ENCODE peak calls at places on chromosomes 4 and X, in seven cellular contexts. One of them, this sample, is unnamed.

GRCh38 chr4:125434136-125434535 is 119.4 kb downstream of the FAT4 start:
- DNase-seq in NB4: no peak
- DNase-seq in neural crest cell: no peak
- DNase-seq in B cell: no peak
- DNase-seq in glutamatergic neuron: no peak
- DNase-seq in left lung: no peak
- DNase-seq in fibroblast of pulmonary artery: peak
- DNase-seq in this sample: no peak

GRCh38 chr4:180947421-180947820 is 1295.8 kb upstream of the TENM3 start:
- DNase-seq in NB4: peak
- DNase-seq in neural crest cell: no peak
- DNase-seq in B cell: no peak
- DNase-seq in glutamatergic neuron: no peak
- DNase-seq in left lung: no peak
- DNase-seq in fibroblast of pulmonary artery: peak
- DNase-seq in this sample: no peak

GRCh38 chr4:151434183-151434860 is 25.3 kb downstream of the FHIP1A start:
- DNase-seq in NB4: no peak
- DNase-seq in neural crest cell: no peak
- DNase-seq in B cell: no peak
- DNase-seq in glutamatergic neuron: no peak
- DNase-seq in left lung: no peak
- DNase-seq in fibroblast of pulmonary artery: peak
- DNase-seq in this sample: no peak

GRCh38 chr4:41476310-41476709 is 61.6 kb upstream of the LIMCH1 start:
- DNase-seq in NB4: no peak
- DNase-seq in neural crest cell: no peak
- DNase-seq in B cell: no peak
- DNase-seq in glutamatergic neuron: no peak
- DNase-seq in left lung: peak
- DNase-seq in fibroblast of pulmonary artery: no peak
- DNase-seq in this sample: no peak

GRCh38 chr4:182624281-182624680 is 292.9 kb downstream of the DCTD start:
- DNase-seq in NB4: no peak
- DNase-seq in neural crest cell: no peak
- DNase-seq in B cell: no peak
- DNase-seq in glutamatergic neuron: no peak
- DNase-seq in left lung: no peak
- DNase-seq in fibroblast of pulmonary artery: no peak
- DNase-seq in this sample: no peak

GRCh38 chrX:16772460-16772859 is 13.8 kb upstream of the TXLNG start:
- DNase-seq in NB4: peak
- DNase-seq in neural crest cell: no peak
- DNase-seq in B cell: no peak
- DNase-seq in glutamatergic neuron: peak
- DNase-seq in left lung: no peak
- DNase-seq in fibroblast of pulmonary artery: peak
- DNase-seq in this sample: no peak

GRCh38 chrX:9153299-9153698 is 119.4 kb upstream of the FAM9B start:
- DNase-seq in NB4: no peak
- DNase-seq in neural crest cell: no peak
- DNase-seq in B cell: no peak
- DNase-seq in glutamatergic neuron: no peak
- DNase-seq in left lung: no peak
- DNase-seq in fibroblast of pulmonary artery: peak
- DNase-seq in this sample: no peak

GRCh38 chr4:101415962-101416361 is 68.6 kb upstream of the PPP3CA start:
- DNase-seq in NB4: no peak
- DNase-seq in neural crest cell: no peak
- DNase-seq in B cell: no peak
- DNase-seq in glutamatergic neuron: no peak
- DNase-seq in left lung: no peak
- DNase-seq in fibroblast of pulmonary artery: no peak
- DNase-seq in this sample: peak

GRCh38 chr4:4857809-4858508 is 1.5 kb upstream of the MSX1 start:
- DNase-seq in NB4: no peak
- DNase-seq in neural crest cell: no peak
- DNase-seq in B cell: no peak
- DNase-seq in glutamatergic neuron: peak
- DNase-seq in left lung: peak
- DNase-seq in fibroblast of pulmonary artery: no peak
- DNase-seq in this sample: no peak

GRCh38 chr4:143307536-143307935 is 29.1 kb upstream of the GAB1 start:
- DNase-seq in NB4: no peak
- DNase-seq in neural crest cell: no peak
- DNase-seq in B cell: no peak
- DNase-seq in glutamatergic neuron: no peak
- DNase-seq in left lung: no peak
- DNase-seq in fibroblast of pulmonary artery: no peak
- DNase-seq in this sample: no peak

GRCh38 chrX:150663061-150663460 is 30.1 kb upstream of the MTMR1 start:
- DNase-seq in NB4: no peak
- DNase-seq in neural crest cell: no peak
- DNase-seq in B cell: no peak
- DNase-seq in glutamatergic neuron: no peak
- DNase-seq in left lung: no peak
- DNase-seq in fibroblast of pulmonary artery: no peak
- DNase-seq in this sample: no peak

DNA sequence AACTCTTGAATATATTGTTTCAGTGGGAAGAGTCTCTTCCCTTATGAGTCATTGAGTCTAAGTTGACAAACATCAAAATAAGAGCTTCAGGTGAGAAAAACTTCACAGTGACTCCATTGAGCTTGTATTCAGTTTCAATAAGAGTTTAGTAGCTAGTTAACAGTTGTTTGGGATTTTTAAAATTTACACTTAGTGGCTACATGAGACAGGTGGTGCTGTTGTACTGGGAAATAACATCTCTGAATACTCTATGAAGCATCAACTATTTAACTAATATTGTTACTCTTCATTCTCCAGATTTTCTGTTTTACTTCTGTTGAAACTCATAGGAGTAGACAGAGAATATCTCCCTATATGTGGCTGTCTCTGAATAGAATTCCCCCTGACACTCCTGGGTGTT is 1609.1 kb downstream of the C4orf33 start:
- DNase-seq in NB4: no peak
- DNase-seq in neural crest cell: no peak
- DNase-seq in B cell: no peak
- DNase-seq in glutamatergic neuron: no peak
- DNase-seq in left lung: no peak
- DNase-seq in fibroblast of pulmonary artery: no peak
- DNase-seq in this sample: no peak
- TF ChIP-seq CTCF in NB4: no peak
- TF ChIP-seq CTCF in neural crest cell: no peak
- TF ChIP-seq CTCF in B cell: no peak
- TF ChIP-seq CTCF in glutamatergic neuron: no peak
- TF ChIP-seq CTCF in left lung: no peak
- TF ChIP-seq CTCF in fibroblast of pulmonary artery: no peak
- TF ChIP-seq CTCF in this sample: peak

GRCh38 chrX:106039920-106040319 is 1.4 kb upstream of the SERPINA7 start:
- DNase-seq in NB4: peak
- DNase-seq in neural crest cell: no peak
- DNase-seq in B cell: no peak
- DNase-seq in glutamatergic neuron: no peak
- DNase-seq in left lung: no peak
- DNase-seq in fibroblast of pulmonary artery: peak
- DNase-seq in this sample: no peak
- TF ChIP-seq CTCF in NB4: peak
- TF ChIP-seq CTCF in neural crest cell: peak
- TF ChIP-seq CTCF in B cell: no peak
- TF ChIP-seq CTCF in glutamatergic neuron: peak
- TF ChIP-seq CTCF in left lung: no peak
- TF ChIP-seq CTCF in fibroblast of pulmonary artery: peak
- TF ChIP-seq CTCF in this sample: peak

DNA sequence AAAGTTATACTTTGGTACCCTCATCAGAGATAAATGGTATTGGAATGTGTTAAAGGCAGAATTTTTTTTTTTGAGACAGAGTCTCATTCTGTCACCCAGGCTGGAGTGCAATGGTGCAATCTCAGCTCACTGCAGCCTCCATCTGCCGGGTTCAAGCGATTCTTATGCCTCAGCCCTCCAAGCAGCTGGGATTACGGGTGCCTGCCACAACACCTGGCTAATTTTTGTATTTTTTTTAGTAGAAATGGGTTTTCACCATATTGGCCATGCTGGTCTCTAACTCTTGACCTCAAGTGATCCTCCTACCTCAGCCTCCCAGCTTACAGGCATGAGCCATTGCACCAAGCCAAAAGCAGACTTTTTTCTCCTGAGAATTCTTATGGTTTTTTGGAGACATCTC is 11.4 kb upstream of the RELL1 start:
- DNase-seq in NB4: no peak
- DNase-seq in neural crest cell: no peak
- DNase-seq in B cell: no peak
- DNase-seq in glutamatergic neuron: no peak
- DNase-seq in left lung: no peak
- DNase-seq in fibroblast of pulmonary artery: no peak
- DNase-seq in this sample: no peak
- TF ChIP-seq CTCF in NB4: no peak
- TF ChIP-seq CTCF in neural crest cell: no peak
- TF ChIP-seq CTCF in B cell: no peak
- TF ChIP-seq CTCF in glutamatergic neuron: no peak
- TF ChIP-seq CTCF in left lung: no peak
- TF ChIP-seq CTCF in fibroblast of pulmonary artery: no peak
- TF ChIP-seq CTCF in this sample: no peak

GRCh38 chr4:16092682-16093319 is 9.0 kb upstream of the PROM1 start:
- DNase-seq in NB4: no peak
- DNase-seq in neural crest cell: no peak
- DNase-seq in B cell: no peak
- DNase-seq in glutamatergic neuron: no peak
- DNase-seq in left lung: no peak
- DNase-seq in fibroblast of pulmonary artery: no peak
- DNase-seq in this sample: no peak
- TF ChIP-seq CTCF in NB4: no peak
- TF ChIP-seq CTCF in neural crest cell: no peak
- TF ChIP-seq CTCF in B cell: no peak
- TF ChIP-seq CTCF in glutamatergic neuron: no peak
- TF ChIP-seq CTCF in left lung: no peak
- TF ChIP-seq CTCF in fibroblast of pulmonary artery: no peak
- TF ChIP-seq CTCF in this sample: no peak

DNA sequence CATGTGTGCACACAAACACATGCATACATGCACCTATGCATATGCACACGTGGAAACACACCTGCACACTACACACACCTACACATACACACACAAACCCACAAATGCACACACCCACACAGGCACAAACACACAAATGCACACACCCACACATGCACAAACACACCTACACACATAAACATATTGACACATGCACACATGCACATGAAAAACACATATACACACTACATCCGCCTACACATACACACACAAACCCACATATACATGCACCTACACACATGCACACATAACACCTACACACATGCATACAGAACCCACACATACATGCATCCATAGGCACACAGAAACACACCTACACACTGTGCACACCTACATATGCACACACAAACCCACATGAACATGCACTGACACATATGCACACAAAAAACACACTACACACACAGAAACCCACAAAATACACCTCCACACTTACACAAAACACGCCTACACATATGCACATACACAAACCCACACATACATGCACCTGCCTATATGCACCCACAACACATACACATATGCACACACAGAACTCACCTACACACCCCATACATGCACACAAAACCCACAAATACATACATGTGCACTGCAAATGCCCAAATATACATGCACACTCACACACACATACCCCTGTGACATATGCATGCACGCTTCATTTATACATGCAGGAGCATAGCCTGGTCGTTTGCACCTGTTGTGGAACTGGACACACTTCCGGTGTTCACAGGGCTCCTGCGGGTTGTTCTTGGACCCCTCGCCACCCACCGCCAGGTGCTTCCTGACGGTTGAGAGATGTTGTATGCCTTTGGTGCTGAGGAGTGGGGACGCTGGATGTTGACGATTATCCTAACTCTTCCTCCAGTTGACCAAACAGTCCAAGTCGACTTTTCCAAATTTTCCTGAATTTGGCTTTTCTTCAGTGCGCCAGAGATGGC is 22.1 kb downstream of the CD99 start:
- DNase-seq in NB4: no peak
- DNase-seq in neural crest cell: no peak
- DNase-seq in B cell: no peak
- DNase-seq in glutamatergic neuron: no peak
- DNase-seq in left lung: no peak
- DNase-seq in fibroblast of pulmonary artery: no peak
- DNase-seq in this sample: no peak
- TF ChIP-seq CTCF in NB4: no peak
- TF ChIP-seq CTCF in neural crest cell: no peak
- TF ChIP-seq CTCF in B cell: no peak
- TF ChIP-seq CTCF in glutamatergic neuron: no peak
- TF ChIP-seq CTCF in left lung: no peak
- TF ChIP-seq CTCF in fibroblast of pulmonary artery: no peak
- TF ChIP-seq CTCF in this sample: no peak

GRCh38 chr4:52979821-52980590 is 117.9 kb downstream of the RASL11B start:
- DNase-seq in NB4: no peak
- DNase-seq in neural crest cell: no peak
- DNase-seq in B cell: no peak
- DNase-seq in glutamatergic neuron: no peak
- DNase-seq in left lung: no peak
- DNase-seq in fibroblast of pulmonary artery: no peak
- DNase-seq in this sample: no peak

GRCh38 chr4:52987401-52988056 is 125.4 kb downstream of the RASL11B start:
- DNase-seq in NB4: no peak
- DNase-seq in neural crest cell: no peak
- DNase-seq in B cell: no peak
- DNase-seq in glutamatergic neuron: no peak
- DNase-seq in left lung: no peak
- DNase-seq in fibroblast of pulmonary artery: peak
- DNase-seq in this sample: no peak

GRCh38 chr4:52984469-52984868 is 122.4 kb downstream of the RASL11B start:
- DNase-seq in NB4: no peak
- DNase-seq in neural crest cell: no peak
- DNase-seq in B cell: no peak
- DNase-seq in glutamatergic neuron: no peak
- DNase-seq in left lung: no peak
- DNase-seq in fibroblast of pulmonary artery: no peak
- DNase-seq in this sample: no peak

GRCh38 chr4:52982246-52982950 is 120.3 kb downstream of the RASL11B start:
- DNase-seq in NB4: peak
- DNase-seq in neural crest cell: no peak
- DNase-seq in B cell: no peak
- DNase-seq in glutamatergic neuron: no peak
- DNase-seq in left lung: no peak
- DNase-seq in fibroblast of pulmonary artery: peak
- DNase-seq in this sample: no peak

GRCh38 chr4:52983563-52984303 is 121.6 kb downstream of the RASL11B start:
- DNase-seq in NB4: peak
- DNase-seq in neural crest cell: peak
- DNase-seq in B cell: no peak
- DNase-seq in glutamatergic neuron: no peak
- DNase-seq in left lung: no peak
- DNase-seq in fibroblast of pulmonary artery: peak
- DNase-seq in this sample: no peak
- TF ChIP-seq CTCF in NB4: peak
- TF ChIP-seq CTCF in neural crest cell: peak
- TF ChIP-seq CTCF in B cell: peak
- TF ChIP-seq CTCF in glutamatergic neuron: peak
- TF ChIP-seq CTCF in left lung: peak
- TF ChIP-seq CTCF in fibroblast of pulmonary artery: peak
- TF ChIP-seq CTCF in this sample: peak

GRCh38 chrX:87337267-87337666 is 180.3 kb upstream of the KLHL4 start:
- DNase-seq in NB4: no peak
- DNase-seq in neural crest cell: no peak
- DNase-seq in B cell: no peak
- DNase-seq in glutamatergic neuron: no peak
- DNase-seq in left lung: no peak
- DNase-seq in fibroblast of pulmonary artery: peak
- DNase-seq in this sample: no peak
- TF ChIP-seq CTCF in NB4: no peak
- TF ChIP-seq CTCF in neural crest cell: peak
- TF ChIP-seq CTCF in B cell: no peak
- TF ChIP-seq CTCF in glutamatergic neuron: no peak
- TF ChIP-seq CTCF in left lung: no peak
- TF ChIP-seq CTCF in fibroblast of pulmonary artery: peak
- TF ChIP-seq CTCF in this sample: no peak

GRCh38 chr4:35836591-35836990 is 407.7 kb downstream of the ARAP2 start:
- DNase-seq in NB4: no peak
- DNase-seq in neural crest cell: no peak
- DNase-seq in B cell: no peak
- DNase-seq in glutamatergic neuron: no peak
- DNase-seq in left lung: no peak
- DNase-seq in fibroblast of pulmonary artery: no peak
- DNase-seq in this sample: no peak
- TF ChIP-seq CTCF in NB4: no peak
- TF ChIP-seq CTCF in neural crest cell: no peak
- TF ChIP-seq CTCF in B cell: no peak
- TF ChIP-seq CTCF in glutamatergic neuron: no peak
- TF ChIP-seq CTCF in left lung: no peak
- TF ChIP-seq CTCF in fibroblast of pulmonary artery: no peak
- TF ChIP-seq CTCF in this sample: no peak

This sample was measured in chondrocyte.